ENCODE peak calls at places on chromosomes 2 and 18, in nine cellular contexts. Y, I, G, C, S, F, Q, K and Z are unnamed samples.

GRCh38 chr2:170177950-170178781 is at the start of gene MYO3B:
- DNase-seq in C (no peak), F (no peak), Q (no peak), K (no peak), I (no peak), Y (no peak), S (no peak), G (no peak), Z (no peak)

GRCh38 chr2:28415010-28415409 is 22.4 kb downstream of the FOSL2 start:
- DNase-seq in Y (no peak), S (no peak), F (no peak), I (no peak), Q (no peak), K (no peak), C (no peak), G (no peak), Z (no peak)

GRCh38 chr2:4693266-4693665 is 989.9 kb downstream of the DCDC2C start:
- DNase-seq in C (no peak), S (no peak), K (peak; percentile 20), Q (no peak), G (no peak), I (no peak), F (no peak), Y (peak; percentile 70), Z (peak; percentile 68)

GRCh38 chr18:76482267-76482666 is 12.8 kb downstream of the ZNF516 start:
- DNase-seq in C (no peak), S (no peak), G (no peak), Q (no peak), I (no peak), F (no peak), Y (no peak), K (no peak), Z (no peak)

GRCh38 chr2:238170386-238171071 is 11.8 kb downstream of the ERFE start:
- DNase-seq in K (no peak), C (no peak), I (no peak), S (no peak), F (no peak), G (no peak), Q (no peak), Y (no peak), Z (no peak)

GRCh38 chr2:29055586-29055985 is 18.7 kb downstream of the PCARE start:
- DNase-seq in Y (no peak), F (no peak), G (no peak), K (no peak), Q (no peak), I (no peak), S (no peak), C (no peak), Z (no peak)

GRCh38 chr2:142781146-142781545 is 96.3 kb upstream of the KYNU start:
- DNase-seq in C (no peak), I (no peak), S (no peak), K (no peak), Q (no peak), G (no peak), Y (no peak), F (no peak), Z (no peak)

GRCh38 chr18:9642799-9643445 is 28.6 kb upstream of the PPP4R1 start:
- DNase-seq in I (no peak), K (no peak), Y (peak; percentile 16), S (no peak), G (peak; percentile 65), C (no peak), F (no peak), Q (no peak), Z (no peak)

GRCh38 chr2:204583773-204584172 is 38.5 kb downstream of the PARD3B start:
- DNase-seq in S (no peak), Q (peak; percentile 15), K (no peak), G (no peak), I (no peak), C (no peak), Y (no peak), F (no peak), Z (no peak)

GRCh38 chr2:67579207-67579606 is 182.1 kb downstream of the ETAA1 start:
- DNase-seq in C (no peak), Y (no peak), K (no peak), S (no peak), I (no peak), F (no peak), G (no peak), Q (no peak), Z (no peak)